ENCODE peak calls at places on chromosome 7, in five cellular contexts. I is AG04450, F is immature natural killer cell, W is GM13976, X is RPMI8226. Z is an unnamed sample.

GRCh38 chr7:91098566-91098965 is 165.7 kb upstream of the FZD1 start:
- DNase-seq in I (no peak), W (no peak), F (no peak), X (no peak), Z (no peak)

GRCh38 chr7:26777383-26777782 is 87.0 kb downstream of the SKAP2 start:
- DNase-seq in F (no peak), X (no peak), I (no peak), W (no peak), Z (no peak)

GRCh38 chr7:130887182-130888016 is 153.4 kb upstream of the KLF14 start:
- DNase-seq in X (no peak), I (no peak), F (no peak), W (no peak), Z (no peak)

GRCh38 chr7:69677905-69678793 is 79.9 kb downstream of the AUTS2 start:
- DNase-seq in W (no peak), I (no peak), X (no peak), F (no peak), Z (no peak)

GRCh38 chr7:158428842-158429753 is 158.5 kb downstream of the PTPRN2 start:
- DNase-seq in I (no peak), X (no peak), W (no peak), F (no peak), Z (no peak)

GRCh38 chr7:112042631-112043030 is 163.6 kb downstream of the DOCK4 start:
- DNase-seq in W (no peak), I (no peak), X (no peak), F (no peak), Z (no peak)

GRCh38 chr7:1893025-1893424 is 222.9 kb downstream of the ELFN1 start:
- DNase-seq in X (no peak), I (no peak), F (no peak), W (no peak), Z (no peak)

GRCh38 chr7:552711-553636 is 33.3 kb upstream of the PDGFA start:
- DNase-seq in I (no peak), X (no peak), W (no peak), F (no peak), Z (no peak)

GRCh38 chr7:18515067-18515466 is 19.5 kb downstream of the HDAC9 start:
- DNase-seq in W (no peak), I (no peak), F (no peak), X (no peak), Z (no peak)

GRCh38 chr7:105178177-105178576 is 164.2 kb downstream of the KMT2E start:
- DNase-seq in F (no peak), X (no peak), W (no peak), I (no peak), Z (no peak)

GRCh38 chr7:84548366-84549085 is 353.9 kb upstream of the SEMA3A start:
- DNase-seq in F (no peak), I (no peak), W (no peak), X (no peak), Z (no peak)

GRCh38 chr7:11636274-11636673 is 195.7 kb downstream of the THSD7A start:
- DNase-seq in I (no peak), X (no peak), W (no peak), F (no peak), Z (no peak)

GRCh38 chr7:91289633-91290260 is 25.5 kb downstream of the FZD1 start:
- DNase-seq in W (no peak), F (no peak), X (no peak), I (no peak), Z (no peak)

GRCh38 chr7:137404918-137405317 is 61.4 kb upstream of the PTN start:
- DNase-seq in I (no peak), F (no peak), W (no peak), X (no peak), Z (no peak)

GRCh38 chr7:17229257-17229656 is 69.2 kb upstream of the AHR start:
- DNase-seq in X (no peak), I (no peak), F (no peak), W (no peak), Z (no peak)

GRCh38 chr7:142884285-142884637 is 1.3 kb downstream of the TRPV6 start:
- DNase-seq in W (no peak), X (no peak), I (no peak), F (no peak), Z (no peak)

GRCh38 chr7:117399820-117400422 is 27.4 kb downstream of the ASZ1 start:
- DNase-seq in F (no peak), X (no peak), I (no peak), W (peak; percentile 23), Z (peak; percentile 48)

GRCh38 chr7:131945948-131946525 is 389.6 kb upstream of the PODXL start:
- DNase-seq in I (no peak), X (no peak), F (no peak), W (no peak), Z (no peak)

GRCh38 chr7:19442016-19442785 is 266.6 kb downstream of the POLR1F start:
- DNase-seq in F (peak; percentile 13), W (peak; percentile 8), X (peak; percentile 25), I (peak; percentile 32), Z (peak; percentile 73)

GRCh38 chr7:134827436-134827835 is 48.0 kb downstream of the CALD1 start:
- DNase-seq in F (no peak), X (no peak), I (no peak), W (no peak), Z (no peak)

Z was measured in OCI-M1.